ENCODE peak calls at places on chromosomes 4 and X, in nine cellular contexts. D is adrenal gland, M is uterus, Z is GM12891, A is transverse colon, U is esophagus squamous epithelium, J is endothelial cell of umbilical vein, O is IMR-90, I is NB4. N is an unnamed sample.

GRCh38 chr4:185774076-185774731 is 37.8 kb downstream of the SORBS2 start:
- DNase-seq in D (peak), M (no peak), Z (no peak), A (no peak), U (no peak), J (peak), O (no peak), I (no peak), N (no peak)

GRCh38 chr4:183444953-183445543 is 612 bp downstream of the CDKN2AIP start:
- DNase-seq in D (peak), M (no peak), Z (peak), A (peak), U (no peak), J (no peak), O (no peak), I (peak), N (no peak)

GRCh38 chr4:181909368-181909767 is 333.8 kb upstream of the TENM3 start:
- DNase-seq in D (no peak), M (no peak), Z (no peak), A (no peak), U (no peak), J (no peak), O (peak), I (no peak), N (no peak)

GRCh38 chrX:41265615-41266014 is 68.3 kb upstream of the DDX3X start:
- DNase-seq in D (peak), M (peak), Z (no peak), A (peak), U (no peak), J (no peak), O (peak), I (peak), N (no peak)

GRCh38 chr4:10082047-10082446 is 34.6 kb downstream of the WDR1 start:
- DNase-seq in D (no peak), M (no peak), Z (peak), A (peak), U (no peak), J (no peak), O (no peak), I (no peak), N (no peak)

GRCh38 chr4:76872556-76872955 is 25.4 kb downstream of the SOWAHB start:
- DNase-seq in D (no peak), M (no peak), Z (no peak), A (no peak), U (no peak), J (no peak), O (no peak), I (no peak), N (no peak)

GRCh38 chr4:20109395-20109794 is 142.3 kb upstream of the SLIT2 start:
- DNase-seq in D (no peak), M (no peak), Z (no peak), A (no peak), U (no peak), J (peak), O (peak), I (no peak), N (no peak)

GRCh38 chr4:8191136-8191747 is 7.8 kb upstream of the SH3TC1 start:
- DNase-seq in D (peak), M (peak), Z (no peak), A (peak), U (peak), J (peak), O (peak), I (peak), N (peak)

GRCh38 chr4:185282968-185283367 is 73.6 kb downstream of the SNX25 start:
- DNase-seq in D (no peak), M (no peak), Z (no peak), A (no peak), U (no peak), J (no peak), O (peak), I (peak), N (no peak)

GRCh38 chrX:66030505-66031317 is 9.2 kb downstream of the VSIG4 start:
- DNase-seq in D (no peak), M (no peak), Z (no peak), A (peak), U (no peak), J (peak), O (peak), I (peak), N (no peak)

GRCh38 chrX:149691794-149692193 is 20.1 kb upstream of the MAGEA11 start:
- DNase-seq in D (no peak), M (no peak), Z (no peak), A (no peak), U (no peak), J (no peak), O (no peak), I (no peak), N (no peak)

GRCh38 chrX:102712216-102712966 is at the start of gene GPRASP2:
- DNase-seq in D (peak), M (peak), Z (peak), A (peak), U (no peak), J (peak), O (no peak), I (no peak), N (peak)

GRCh38 chrX:136752796-136753195 is 27.9 kb downstream of the ARHGEF6 start:
- DNase-seq in D (no peak), M (no peak), Z (no peak), A (no peak), U (no peak), J (no peak), O (peak), I (no peak), N (no peak)

GRCh38 chr4:11261066-11261850 is 167.4 kb downstream of the HS3ST1 start:
- DNase-seq in D (no peak), M (no peak), Z (no peak), A (no peak), U (no peak), J (no peak), O (no peak), I (no peak), N (no peak)

GRCh38 chr4:109816082-109816442 is 500 bp downstream of the GAR1 start:
- DNase-seq in D (no peak), M (no peak), Z (peak), A (peak), U (no peak), J (no peak), O (no peak), I (peak), N (no peak)

GRCh38 chr4:148574941-148575340 is 132.7 kb upstream of the NR3C2 start:
- DNase-seq in D (no peak), M (no peak), Z (no peak), A (no peak), U (no peak), J (no peak), O (no peak), I (no peak), N (no peak)

GRCh38 chrX:21734175-21734574 is 23.7 kb downstream of the SMPX start:
- DNase-seq in D (no peak), M (no peak), Z (no peak), A (no peak), U (no peak), J (no peak), O (no peak), I (no peak), N (no peak)

GRCh38 chr4:105194328-105195231 is 47.9 kb downstream of the TET2 start:
- DNase-seq in D (no peak), M (no peak), Z (no peak), A (no peak), U (no peak), J (peak), O (peak), I (no peak), N (no peak)

GRCh38 chrX:84453351-84454246 is 48.7 kb downstream of the HDX start:
- DNase-seq in D (no peak), M (no peak), Z (no peak), A (no peak), U (no peak), J (no peak), O (no peak), I (no peak), N (no peak)

GRCh38 chr4:124178449-124179021 is 534.0 kb downstream of the ANKRD50 start:
- DNase-seq in D (no peak), M (no peak), Z (no peak), A (no peak), U (no peak), J (peak), O (peak), I (no peak), N (no peak)

GRCh38 chr4:94304365-94304971 is 38.2 kb downstream of the HPGDS start:
- DNase-seq in D (no peak), M (no peak), Z (no peak), A (no peak), U (no peak), J (peak), O (peak), I (peak), N (no peak)

GRCh38 chrX:104806346-104806745 is 240.3 kb downstream of the IL1RAPL2 start:
- DNase-seq in D (no peak), M (no peak), Z (no peak), A (no peak), U (no peak), J (no peak), O (no peak), I (no peak), N (no peak)

GRCh38 chrX:18997916-18998315 is 14.0 kb upstream of the PHKA2 start:
- DNase-seq in D (no peak), M (no peak), Z (no peak), A (no peak), U (no peak), J (no peak), O (no peak), I (no peak), N (no peak)

GRCh38 chr4:182969651-182970279 is 52.6 kb upstream of the DCTD start:
- DNase-seq in D (no peak), M (no peak), Z (no peak), A (no peak), U (no peak), J (no peak), O (no peak), I (peak), N (no peak)

GRCh38 chr4:16001484-16001858 is 38.5 kb upstream of the FGFBP2 start:
- DNase-seq in D (peak), M (peak), Z (peak), A (peak), U (no peak), J (peak), O (peak), I (peak), N (peak)

GRCh38 chrX:113868716-113869115 is 715.2 kb upstream of the HTR2C start:
- DNase-seq in D (no peak), M (no peak), Z (no peak), A (no peak), U (no peak), J (no peak), O (no peak), I (no peak), N (no peak)

GRCh38 chr4:123786159-123786915 is 389.7 kb downstream of the SPRY1 start:
- DNase-seq in D (no peak), M (no peak), Z (no peak), A (no peak), U (no peak), J (no peak), O (no peak), I (no peak), N (no peak)

GRCh38 chr4:118776166-118776954 is 59.6 kb downstream of the SEC24D start:
- DNase-seq in D (no peak), M (no peak), Z (no peak), A (no peak), U (no peak), J (peak), O (peak), I (no peak), N (no peak)

GRCh38 chr4:76704133-76704881 is 193.6 kb downstream of the SOWAHB start:
- DNase-seq in D (no peak), M (no peak), Z (no peak), A (peak), U (no peak), J (peak), O (peak), I (no peak), N (no peak)

GRCh38 chrX:22760513-22761057 is 239.2 kb upstream of the DDX53 start:
- DNase-seq in D (no peak), M (no peak), Z (no peak), A (no peak), U (no peak), J (no peak), O (no peak), I (no peak), N (no peak)

GRCh38 chr4:102036619-102037376 is 246.3 kb downstream of the BANK1 start:
- DNase-seq in D (no peak), M (no peak), Z (no peak), A (no peak), U (no peak), J (no peak), O (peak), I (no peak), N (no peak)

GRCh38 chr4:128287159-128287870 is at the start of gene PGRMC2:
- DNase-seq in D (peak), M (no peak), Z (no peak), A (peak), U (peak), J (no peak), O (peak), I (no peak), N (no peak)

GRCh38 chrX:18390941-18391538 is 34.4 kb upstream of the CDKL5 start:
- DNase-seq in D (peak), M (peak), Z (no peak), A (peak), U (peak), J (peak), O (peak), I (peak), N (no peak)

GRCh38 chrX:65750674-65751469 is 83.4 kb downstream of the MSN start:
- DNase-seq in D (no peak), M (no peak), Z (no peak), A (peak), U (no peak), J (no peak), O (no peak), I (peak), N (no peak)

DNA sequence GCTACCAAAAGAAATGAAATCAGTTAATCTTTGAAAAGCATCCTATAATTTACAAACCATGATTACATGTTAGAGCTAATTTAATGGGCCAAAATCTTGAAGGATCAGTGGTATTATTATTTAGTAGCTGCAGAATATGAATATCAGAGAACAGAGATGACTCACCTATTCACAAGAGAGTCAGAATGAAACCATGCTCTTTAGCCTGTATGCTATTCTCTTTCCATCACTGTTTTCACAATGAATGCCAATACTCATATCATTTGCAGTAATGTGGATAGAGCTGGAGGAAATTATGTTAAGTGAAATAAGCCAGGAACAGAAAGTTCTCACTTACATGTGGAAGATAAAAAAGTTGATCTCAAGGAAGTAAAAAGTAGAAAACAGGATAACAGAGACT is 414.1 kb downstream of the CENPC start:
- DNase-seq in D (no peak), M (no peak), Z (no peak), A (no peak), U (no peak), J (no peak), O (no peak), I (no peak), N (no peak)
- TF ChIP-seq POLR2A in D (no peak), M (no peak), Z (no peak), A (no peak), U (no peak), J (no peak), O (no peak), I (no peak), N (no peak)

GRCh38 chrX:78103656-78104446 is at the start of gene PGK1:
- DNase-seq in D (peak), M (peak), Z (peak), A (peak), U (peak), J (peak), O (peak), I (peak), N (peak)
- TF ChIP-seq POLR2A in D (peak), M (peak), Z (peak), A (peak), U (peak), J (peak), O (peak), I (peak), N (peak)

DNA sequence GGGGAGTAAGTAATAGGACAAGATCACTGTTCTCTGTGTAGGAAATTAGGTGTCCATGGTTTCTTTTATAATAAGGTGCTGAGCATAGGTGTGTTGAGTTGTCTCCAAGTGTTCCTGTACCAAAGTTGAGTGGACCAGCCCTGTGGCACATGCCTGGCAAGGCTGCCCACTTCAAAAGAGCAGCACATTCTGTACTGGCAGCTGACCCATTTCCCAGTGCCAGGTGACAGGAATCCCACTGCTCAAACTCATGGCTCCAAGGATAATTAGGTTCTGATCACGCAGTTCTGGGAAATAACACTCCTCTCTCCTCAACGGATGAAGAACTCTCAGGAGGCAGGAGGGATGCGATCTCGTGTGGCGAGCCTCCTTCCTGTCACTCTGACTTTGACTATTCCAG is 12.8 kb upstream of the LGI2 start:
- DNase-seq in D (no peak), M (no peak), Z (no peak), A (no peak), U (no peak), J (no peak), O (no peak), I (no peak), N (no peak)
- TF ChIP-seq POLR2A in D (no peak), M (no peak), Z (no peak), A (no peak), U (no peak), J (no peak), O (no peak), I (no peak), N (no peak)

GRCh38 chrX:115968436-115969252 is 201.9 kb upstream of the AGTR2 start:
- DNase-seq in D (no peak), M (peak), Z (no peak), A (peak), U (no peak), J (peak), O (no peak), I (peak), N (peak)
- TF ChIP-seq POLR2A in D (no peak), M (no peak), Z (no peak), A (peak), U (no peak), J (no peak), O (no peak), I (no peak), N (peak)

GRCh38 chr4:2964077-2964471 is 703 bp downstream of the GRK4 start:
- DNase-seq in D (no peak), M (no peak), Z (no peak), A (no peak), U (no peak), J (peak), O (no peak), I (peak), N (no peak)

GRCh38 chr4:2962099-2962455 is 1.1 kb downstream of the NOP14 start:
- DNase-seq in D (no peak), M (no peak), Z (no peak), A (no peak), U (no peak), J (peak), O (no peak), I (peak), N (no peak)

GRCh38 chr4:2965262-2965661 is 1.9 kb downstream of the GRK4 start:
- DNase-seq in D (no peak), M (no peak), Z (no peak), A (no peak), U (no peak), J (no peak), O (no peak), I (no peak), N (no peak)

GRCh38 chr4:2962614-2963184 is 507 bp downstream of the NOP14 start:
- DNase-seq in D (peak), M (no peak), Z (no peak), A (peak), U (no peak), J (peak), O (peak), I (peak), N (no peak)

GRCh38 chr4:2963185-2964076 is at the start of the genes GRK4 and NOP14:
- DNase-seq in D (peak), M (peak), Z (peak), A (peak), U (peak), J (peak), O (peak), I (peak), N (peak)
- TF ChIP-seq POLR2A in D (peak), M (peak), Z (peak), A (peak), U (no peak), J (peak), O (peak), I (peak), N (peak)

GRCh38 chr4:140150886-140151699 is 2.9 kb downstream of the MAML3 start:
- DNase-seq in D (peak), M (peak), Z (peak), A (peak), U (no peak), J (peak), O (peak), I (peak), N (peak)
- TF ChIP-seq POLR2A in D (peak), M (peak), Z (no peak), A (peak), U (no peak), J (peak), O (peak), I (peak), N (peak)

DNA sequence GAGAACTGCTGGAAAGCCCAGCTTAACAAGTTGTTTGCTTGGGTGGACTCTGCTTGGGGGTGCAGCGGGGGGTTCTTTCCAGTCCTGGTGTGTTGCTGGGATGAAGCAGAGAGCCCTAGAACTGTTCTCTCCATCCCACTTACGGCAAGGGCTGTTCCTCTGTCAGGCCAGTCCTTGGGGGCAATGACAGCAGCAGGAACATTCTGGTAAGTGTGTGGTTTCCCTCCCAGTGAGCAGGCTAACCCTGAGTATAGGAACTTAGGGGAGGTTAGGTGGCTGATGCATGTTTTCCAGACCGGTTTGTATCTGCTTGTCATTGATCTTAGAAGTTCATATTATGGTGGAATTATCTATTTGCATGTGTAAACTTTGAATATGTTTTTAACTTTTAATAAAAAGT is 46.9 kb upstream of the TLR2 start:
- DNase-seq in D (no peak), M (no peak), Z (no peak), A (no peak), U (no peak), J (no peak), O (no peak), I (no peak), N (no peak)
- TF ChIP-seq POLR2A in D (no peak), M (no peak), Z (peak), A (no peak), U (no peak), J (no peak), O (no peak), I (no peak), N (no peak)

GRCh38 chrX:55488559-55489314 is 911 bp downstream of the USP51 start:
- DNase-seq in D (peak), M (peak), Z (peak), A (peak), U (peak), J (peak), O (peak), I (peak), N (peak)
- TF ChIP-seq POLR2A in D (peak), M (no peak), Z (no peak), A (no peak), U (no peak), J (no peak), O (no peak), I (no peak), N (peak)

DNA sequence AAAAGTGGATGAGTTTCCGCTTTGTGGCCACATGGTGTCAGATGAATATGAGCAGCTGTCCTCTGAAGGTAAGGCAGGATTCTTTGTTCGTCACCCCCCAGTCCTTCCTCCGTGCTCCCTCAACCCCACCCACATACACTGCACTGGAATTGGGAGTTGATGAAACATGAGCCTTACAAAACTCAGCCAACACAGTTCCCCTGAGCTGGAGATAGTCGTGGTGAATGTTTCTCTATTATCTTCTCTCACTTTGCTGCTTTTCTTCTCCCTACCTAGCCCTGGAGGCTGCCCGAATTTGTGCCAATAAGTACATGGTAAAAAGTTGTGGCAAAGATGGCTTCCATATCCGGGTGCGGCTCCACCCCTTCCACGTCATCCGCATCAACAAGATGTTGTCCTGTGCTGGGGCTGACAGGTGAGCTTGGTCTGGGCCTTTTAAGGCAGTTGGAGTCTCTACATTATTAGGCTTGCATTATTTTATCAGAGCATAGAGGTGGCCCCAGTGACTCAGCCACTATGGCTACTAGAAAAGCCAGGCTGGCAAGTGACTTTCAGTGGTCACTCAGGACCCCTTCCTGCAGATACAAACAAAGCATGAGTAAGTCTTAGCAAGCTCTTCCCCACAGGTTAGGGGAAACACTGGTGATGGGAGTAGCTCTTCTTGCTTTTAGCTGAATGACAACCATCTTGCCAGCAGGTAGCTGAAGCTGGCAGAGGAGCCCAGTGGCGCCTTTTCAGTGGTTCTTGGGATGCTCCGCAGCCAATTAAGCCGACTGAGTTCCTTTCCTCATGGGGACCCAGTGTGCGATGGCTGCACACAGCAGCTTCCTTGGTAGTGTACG is 1.6 kb downstream of the RPL10 start:
- DNase-seq in D (no peak), M (no peak), Z (no peak), A (no peak), U (no peak), J (no peak), O (no peak), I (no peak), N (no peak)
- TF ChIP-seq POLR2A in D (no peak), M (no peak), Z (no peak), A (no peak), U (no peak), J (no peak), O (no peak), I (no peak), N (no peak)